ENCODE peak calls at places on chromosomes 7 and 10, in ten cellular contexts. C is cardiac muscle cell, F is AG09309, I is NB4, S is AG10803, U is PC-3, O is left ventricle myocardium inferior, E is HepG2, Z is heart left ventricle, N is body of pancreas. B is an unnamed sample.

GRCh38 chr7:155644971-155645509 is 579 bp downstream of the RBM33 start:
- DNase-seq in S (peak), O (peak), I (peak), F (no peak), N (peak), C (peak), Z (peak), U (peak), E (peak), B (no peak)

GRCh38 chr10:112151640-112152039 is 31.9 kb downstream of the GPAM start:
- DNase-seq in O (no peak), E (no peak), F (no peak), C (no peak), S (no peak), U (no peak), N (no peak), I (no peak), Z (no peak), B (no peak)

GRCh38 chr7:143936087-143937009 is 1.3 kb downstream of the OR2F2 start:
- DNase-seq in N (no peak), I (no peak), U (no peak), E (no peak), O (no peak), F (peak), S (peak), C (no peak), Z (no peak), B (no peak)

GRCh38 chr7:29977926-29978652 is 11.5 kb downstream of the SCRN1 start:
- DNase-seq in U (peak), E (peak), O (no peak), N (peak), C (peak), Z (no peak), F (no peak), I (peak), S (no peak), B (peak)

GRCh38 chr10:32577448-32577847 is 131.5 kb downstream of the CCDC7 start:
- DNase-seq in C (no peak), F (peak), E (no peak), S (peak), O (no peak), N (no peak), U (peak), Z (no peak), I (no peak), B (no peak)

GRCh38 chr7:149125189-149125863 is 798 bp downstream of the ZNF425 start:
- DNase-seq in Z (no peak), N (no peak), U (no peak), E (no peak), C (no peak), O (no peak), F (no peak), I (no peak), S (no peak), B (no peak)

GRCh38 chr7:38169862-38170261 is 8.2 kb upstream of the STARD3NL start:
- DNase-seq in S (peak), F (peak), N (no peak), E (no peak), C (no peak), Z (no peak), I (peak), O (no peak), U (peak), B (no peak)

GRCh38 chr10:122263971-122264370 is 7.1 kb upstream of the BTBD16 start:
- DNase-seq in C (peak), I (no peak), E (peak), F (peak), U (peak), Z (no peak), S (peak), O (no peak), N (no peak), B (no peak)

GRCh38 chr7:114209968-114210367 is 204.6 kb upstream of the FOXP2 start:
- DNase-seq in C (no peak), S (no peak), O (no peak), F (no peak), E (no peak), I (no peak), N (no peak), U (no peak), Z (no peak), B (no peak)

GRCh38 chr7:44279731-44280505 is 45.5 kb downstream of the CAMK2B start:
- DNase-seq in C (no peak), E (no peak), O (peak), U (no peak), Z (no peak), F (no peak), N (no peak), S (no peak), I (no peak), B (no peak)

GRCh38 chr7:157527686-157528085 is 190.9 kb downstream of the DNAJB6 start:
- DNase-seq in N (peak), U (no peak), S (no peak), Z (no peak), C (no peak), I (no peak), F (no peak), E (no peak), O (no peak), B (no peak)

GRCh38 chr7:133504825-133505224 is 251.9 kb downstream of the EXOC4 start:
- DNase-seq in I (no peak), Z (no peak), U (no peak), O (no peak), F (no peak), N (no peak), S (no peak), E (no peak), C (no peak), B (no peak)

GRCh38 chr10:55509168-55509567 is 708.1 kb upstream of the PCDH15 start:
- DNase-seq in E (no peak), F (no peak), I (no peak), O (no peak), C (no peak), N (no peak), Z (no peak), S (no peak), U (peak), B (no peak)

GRCh38 chr10:69869291-69869841 is 67.7 kb downstream of the COL13A1 start:
- DNase-seq in N (no peak), E (no peak), I (no peak), U (peak), S (peak), F (peak), C (no peak), Z (no peak), O (no peak), B (peak)

GRCh38 chr10:123359539-123359938 is 205.3 kb downstream of the BUB3 start:
- DNase-seq in U (no peak), O (no peak), E (no peak), Z (no peak), F (no peak), N (no peak), C (no peak), S (no peak), I (peak), B (no peak)

GRCh38 chr7:96800122-96800521 is 90.5 kb upstream of the SEM1 start:
- DNase-seq in E (no peak), N (no peak), U (no peak), S (no peak), Z (no peak), C (no peak), F (no peak), O (no peak), I (no peak), B (no peak)

GRCh38 chr10:71378341-71379117 is 18.2 kb upstream of the CDH23 start:
- DNase-seq in Z (no peak), I (peak), F (no peak), U (no peak), E (no peak), S (no peak), O (no peak), C (no peak), N (no peak), B (no peak)

GRCh38 chr7:130486114-130486962 is 5.5 kb upstream of the MEST start:
- DNase-seq in I (peak), Z (peak), S (no peak), U (peak), N (peak), O (peak), E (peak), F (no peak), C (peak), B (peak)

GRCh38 chr10:84543077-84543476 is 214.7 kb downstream of the CCSER2 start:
- DNase-seq in O (no peak), U (no peak), S (no peak), I (no peak), N (no peak), E (no peak), F (no peak), Z (no peak), C (no peak), B (no peak)

GRCh38 chr10:84540617-84541288 is 212.4 kb downstream of the CCSER2 start:
- DNase-seq in O (peak), C (peak), N (peak), U (peak), E (peak), S (peak), F (no peak), Z (peak), I (peak), B (peak)

GRCh38 chr10:84542552-84542951 is 214.2 kb downstream of the CCSER2 start:
- DNase-seq in E (no peak), Z (no peak), N (no peak), I (no peak), S (no peak), F (no peak), U (no peak), O (no peak), C (no peak), B (no peak)

GRCh38 chr10:84540022-84540616 is 211.7 kb downstream of the CCSER2 start:
- DNase-seq in C (no peak), I (no peak), Z (no peak), E (no peak), U (peak), N (no peak), O (no peak), F (peak), S (peak), B (no peak)

DNA sequence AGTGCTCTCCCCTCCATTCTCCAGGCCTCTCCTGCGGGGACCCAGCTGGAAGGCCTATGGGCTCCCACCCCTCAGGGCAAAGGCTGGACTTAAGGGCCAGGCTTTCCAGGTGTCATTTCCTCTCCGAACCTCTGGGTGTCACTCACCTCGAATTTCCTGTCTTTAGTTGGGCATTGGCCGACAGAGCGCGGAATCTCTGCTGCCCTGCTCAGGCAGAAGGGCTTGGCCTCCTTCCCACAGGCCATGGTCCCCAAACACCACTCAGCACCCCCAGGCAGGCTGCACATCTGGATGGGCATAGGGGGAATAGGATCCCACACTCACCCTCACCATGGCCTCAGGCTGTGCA is 212.9 kb downstream of the CCSER2 start:
- DNase-seq in U (no peak), F (no peak), O (no peak), Z (no peak), S (no peak), E (peak), N (no peak), C (no peak), I (no peak), B (no peak)
- TF ChIP-seq CTCF in U (peak), F (no peak), O (no peak), Z (no peak), S (peak), E (peak), N (peak), C (no peak), I (no peak), B (no peak)

GRCh38 chr10:105875050-105875449 is 1234.0 kb downstream of the SORCS3 start:
- DNase-seq in I (no peak), S (no peak), U (peak), Z (no peak), N (no peak), O (no peak), E (no peak), C (no peak), F (no peak), B (no peak)
- TF ChIP-seq CTCF in I (no peak), S (no peak), U (no peak), Z (no peak), N (no peak), O (no peak), E (no peak), C (no peak), F (no peak), B (no peak)

GRCh38 chr10:87927091-87927490 is 63.7 kb downstream of the PTEN start:
- DNase-seq in O (no peak), F (peak), U (no peak), E (no peak), I (no peak), N (no peak), S (peak), Z (no peak), C (no peak), B (no peak)

GRCh38 chr10:87921934-87922688 is 58.7 kb downstream of the PTEN start:
- DNase-seq in E (no peak), Z (no peak), U (no peak), C (no peak), I (no peak), F (no peak), S (no peak), O (no peak), N (no peak), B (no peak)

GRCh38 chr10:87923233-87923632 is 59.8 kb downstream of the PTEN start:
- DNase-seq in C (no peak), O (no peak), N (no peak), E (no peak), I (no peak), Z (no peak), U (no peak), S (no peak), F (no peak), B (no peak)

GRCh38 chr10:87928996-87929395 is 65.6 kb downstream of the PTEN start:
- DNase-seq in E (no peak), Z (no peak), S (no peak), I (no peak), F (no peak), O (no peak), C (no peak), U (no peak), N (no peak), B (no peak)

DNA sequence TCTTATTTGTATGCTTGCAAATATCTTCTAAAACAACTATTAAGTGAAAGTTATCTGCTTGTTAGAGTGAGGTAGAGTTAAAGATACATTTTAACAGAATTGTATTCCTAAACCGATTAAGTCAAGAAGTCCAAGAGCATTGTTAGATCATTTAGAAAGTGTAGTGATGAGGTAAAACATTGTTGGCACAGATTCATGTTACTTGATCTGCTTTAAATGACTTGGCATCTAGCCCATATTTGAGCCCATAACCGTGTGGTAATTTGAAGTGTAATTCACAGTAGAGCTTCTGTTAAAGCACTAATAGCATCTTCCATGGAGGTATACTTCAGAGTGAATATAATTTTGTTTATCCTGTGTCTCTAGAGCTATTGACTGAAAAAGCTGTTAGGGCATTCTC is 62.1 kb downstream of the PTEN start:
- DNase-seq in S (no peak), C (no peak), F (no peak), I (no peak), O (no peak), N (no peak), E (no peak), U (no peak), Z (no peak), B (no peak)
- TF ChIP-seq CTCF in S (no peak), C (no peak), F (no peak), I (no peak), O (no peak), N (no peak), E (no peak), U (no peak), Z (no peak), B (no peak)

GRCh38 chr10:86169506-86170254 is 196.9 kb downstream of the GRID1 start:
- DNase-seq in N (no peak), F (no peak), E (no peak), S (no peak), I (peak), C (no peak), O (no peak), Z (no peak), U (no peak), B (no peak)
- TF ChIP-seq CTCF in N (no peak), F (no peak), E (no peak), S (no peak), I (no peak), C (no peak), O (no peak), Z (no peak), U (no peak), B (no peak)

GRCh38 chr10:118543714-118544400 is 51.6 kb downstream of the PRLHR start:
- DNase-seq in U (peak), S (peak), I (peak), E (peak), O (peak), F (no peak), C (peak), N (peak), Z (no peak), B (peak)

GRCh38 chr10:118542789-118543188 is 52.7 kb downstream of the PRLHR start:
- DNase-seq in U (no peak), F (no peak), I (no peak), O (no peak), E (no peak), S (no peak), N (no peak), Z (no peak), C (no peak), B (no peak)

GRCh38 chr10:118546479-118546878 is 49.0 kb downstream of the PRLHR start:
- DNase-seq in U (no peak), C (no peak), I (no peak), E (no peak), F (no peak), S (no peak), N (no peak), O (no peak), Z (no peak), B (no peak)

GRCh38 chr10:118545381-118545780 is 50.1 kb downstream of the PRLHR start:
- DNase-seq in E (no peak), O (no peak), Z (no peak), C (no peak), S (no peak), F (no peak), N (no peak), I (no peak), U (no peak), B (no peak)

DNA sequence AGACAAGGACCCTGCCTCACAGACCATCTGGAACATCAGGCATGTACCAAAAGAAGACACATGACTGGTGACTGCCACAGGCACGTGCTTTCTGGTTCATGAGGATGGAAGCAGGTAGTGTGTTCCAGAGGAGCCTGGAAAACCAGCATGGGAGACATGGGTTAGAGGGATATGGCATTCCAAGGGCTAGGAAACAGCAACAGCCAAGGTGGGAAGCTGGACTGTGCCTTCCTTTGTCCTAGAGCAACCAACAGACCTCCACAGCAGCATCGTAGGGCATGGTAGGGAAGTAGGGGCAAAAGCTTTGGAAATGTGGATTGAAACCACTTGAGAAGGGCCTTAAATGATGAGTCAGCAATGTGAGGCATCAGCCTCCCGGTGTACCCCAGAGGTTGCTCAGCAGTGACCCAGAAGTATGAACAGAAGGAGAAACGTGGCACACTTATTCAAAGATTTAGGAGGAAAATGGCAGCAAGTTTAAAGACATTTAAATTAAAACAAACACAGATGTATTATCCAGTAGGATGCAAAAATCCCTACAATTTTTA is 51.0 kb downstream of the PRLHR start:
- DNase-seq in N (no peak), I (no peak), O (no peak), U (no peak), E (no peak), C (no peak), Z (no peak), F (no peak), S (no peak), B (no peak)
- TF ChIP-seq CTCF in N (no peak), I (no peak), O (no peak), U (peak), E (no peak), C (no peak), Z (no peak), F (no peak), S (no peak), B (no peak)

DNA sequence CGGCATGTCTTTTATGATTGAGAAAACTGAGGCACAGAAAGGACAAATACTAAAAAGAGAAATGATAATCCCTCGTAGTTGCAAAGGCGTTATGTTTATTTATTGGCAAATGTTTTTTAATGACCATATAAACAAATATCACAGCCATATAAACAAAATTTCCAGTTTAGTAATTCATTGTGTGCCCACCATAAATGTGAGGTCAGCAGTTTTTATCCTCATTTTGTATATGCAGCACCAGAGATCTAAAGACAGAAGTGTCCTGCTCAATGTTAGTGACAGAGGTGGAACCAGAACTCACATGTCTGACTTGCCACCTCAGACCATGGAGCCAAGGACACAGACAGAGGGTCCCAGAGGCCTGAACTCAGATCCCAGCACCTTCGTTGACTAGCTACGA is 14.1 kb downstream of the CNNM1 start:
- DNase-seq in F (no peak), S (no peak), O (no peak), N (no peak), U (no peak), Z (no peak), I (no peak), C (no peak), E (no peak), B (no peak)
- TF ChIP-seq CTCF in F (no peak), S (no peak), O (no peak), N (no peak), U (no peak), Z (no peak), I (no peak), C (no peak), E (no peak), B (no peak)

B was measured in endothelial cell.